ENCODE peak calls at places on chromosomes 16 and 17, in seven cellular contexts. Z is neural progenitor cell, N is T-helper 1 cell, I is H9, U is tibial nerve, V is ELR, L is GM04503. X is an unnamed sample.

GRCh38 chr17:68288375-68288774 is 2.6 kb downstream of the SLC16A6 start:
- DNase-seq in Z (no peak), N (no peak), I (no peak), U (no peak), V (peak; percentile 47), L (no peak), X (no peak)

GRCh38 chr16:22222006-22222405 is 15.9 kb downstream of the EEF2K start:
- DNase-seq in Z (no peak), N (no peak), I (no peak), U (no peak), V (no peak), L (no peak), X (no peak)

GRCh38 chr16:59783191-59783590 is 1049.1 kb upstream of the GOT2 start:
- DNase-seq in Z (no peak), N (no peak), I (no peak), U (no peak), V (peak; percentile 75), L (no peak), X (no peak)

GRCh38 chr17:44350733-44351226 is 5.7 kb downstream of the GRN start:
- DNase-seq in Z (peak; percentile 80), N (peak; percentile 49), I (peak; percentile 90), U (no peak), V (peak; percentile 74), L (no peak), X (peak; percentile 67)

GRCh38 chr16:5971924-5972323 is 874.3 kb upstream of the EEF2KMT start:
- DNase-seq in Z (no peak), N (no peak), I (no peak), U (no peak), V (no peak), L (no peak), X (no peak)

GRCh38 chr17:47844814-47845453 is 3.9 kb upstream of the SCRN2 start:
- DNase-seq in Z (no peak), N (no peak), I (no peak), U (no peak), V (peak; percentile 64), L (no peak), X (no peak)

GRCh38 chr16:716250-716607 is 1.3 kb downstream of the METRN start:
- DNase-seq in Z (peak; percentile 95), N (no peak), I (peak; percentile 55), U (peak; percentile 38), V (peak; percentile 35), L (no peak), X (no peak)

GRCh38 chr17:30520882-30521281 is 43.7 kb downstream of the GOSR1 start:
- DNase-seq in Z (no peak), N (no peak), I (no peak), U (no peak), V (peak; percentile 17), L (no peak), X (no peak)

GRCh38 chr16:65024649-65025243 is 97.1 kb downstream of the CDH11 start:
- DNase-seq in Z (no peak), N (no peak), I (no peak), U (no peak), V (no peak), L (no peak), X (no peak)

GRCh38 chr17:64008830-64009229 is 10.7 kb downstream of the PRR29 start:
- DNase-seq in Z (no peak), N (no peak), I (no peak), U (no peak), V (no peak), L (no peak), X (no peak)

GRCh38 chr16:14132696-14133048 is 61.6 kb downstream of the MRTFB start:
- DNase-seq in Z (no peak), N (no peak), I (no peak), U (no peak), V (peak; percentile 19), L (no peak), X (no peak)

GRCh38 chr16:77171750-77172635 is 19.0 kb upstream of the MON1B start:
- DNase-seq in Z (peak; percentile 75), N (no peak), I (no peak), U (no peak), V (peak; percentile 68), L (no peak), X (no peak)

GRCh38 chr16:88197481-88198456 is 185.0 kb upstream of the ZNF469 start:
- DNase-seq in Z (no peak), N (no peak), I (no peak), U (no peak), V (peak; percentile 10), L (no peak), X (no peak)

GRCh38 chr17:17076066-17076465 is 33.8 kb downstream of the MPRIP start:
- DNase-seq in Z (no peak), N (no peak), I (no peak), U (no peak), V (no peak), L (no peak), X (no peak)

GRCh38 chr17:39527220-39527813 is 66.0 kb downstream of the CDK12 start:
- DNase-seq in Z (peak; percentile 39), N (no peak), I (no peak), U (no peak), V (peak; percentile 40), L (no peak), X (no peak)

GRCh38 chr16:85798901-85799496 is 345 bp downstream of the EMC8 start:
- DNase-seq in Z (no peak), N (peak; percentile 34), I (peak; percentile 44), U (no peak), V (peak; percentile 64), L (no peak), X (peak; percentile 10)

GRCh38 chr17:44071772-44072171 is 1.2 kb downstream of the G6PC3 start:
- DNase-seq in Z (no peak), N (no peak), I (peak; percentile 38), U (no peak), V (peak; percentile 44), L (no peak), X (no peak)

GRCh38 chr16:19505600-19506303 is 16.1 kb downstream of the GDE1 start:
- DNase-seq in Z (no peak), N (no peak), I (no peak), U (no peak), V (no peak), L (no peak), X (no peak)

GRCh38 chr17:79765708-79766107 is 12.2 kb upstream of the CBX2 start:
- DNase-seq in Z (no peak), N (no peak), I (no peak), U (no peak), V (no peak), L (no peak), X (no peak)

GRCh38 chr17:48547839-48548686 is 3.2 kb upstream of the HOXB2 start:
- DNase-seq in Z (peak; percentile 56), N (peak; percentile 33), I (no peak), U (no peak), V (no peak), L (no peak), X (no peak)

GRCh38 chr17:16872836-16873653 is 98.9 kb downstream of the TNFRSF13B start:
- DNase-seq in Z (peak; percentile 71), N (peak; percentile 17), I (peak; percentile 83), U (no peak), V (peak; percentile 60), L (no peak), X (no peak)

GRCh38 chr16:67349172-67349571 is 22.6 kb downstream of the LRRC36 start:
- DNase-seq in Z (no peak), N (no peak), I (no peak), U (no peak), V (peak; percentile 81), L (no peak), X (no peak)

GRCh38 chr17:72948115-72948514 is 144.4 kb downstream of the SLC39A11 start:
- DNase-seq in Z (no peak), N (no peak), I (no peak), U (no peak), V (no peak), L (no peak), X (no peak)

GRCh38 chr16:87192418-87193073 is 124.6 kb downstream of the C16orf95 start:
- DNase-seq in Z (no peak), N (no peak), I (no peak), U (no peak), V (no peak), L (no peak), X (no peak)

GRCh38 chr16:4548124-4548523 is 8.0 kb upstream of the C16orf96 start:
- DNase-seq in Z (no peak), N (no peak), I (no peak), U (no peak), V (no peak), L (no peak), X (no peak)

GRCh38 chr16:81532491-81533174 is 88.0 kb downstream of the CMIP start:
- DNase-seq in Z (no peak), N (no peak), I (no peak), U (no peak), V (no peak), L (no peak), X (no peak)

GRCh38 chr17:74085434-74085833 is 118.0 kb upstream of the RPL38 start:
- DNase-seq in Z (no peak), N (no peak), I (peak; percentile 55), U (no peak), V (no peak), L (no peak), X (no peak)

GRCh38 chr17:37741334-37742113 is 3.3 kb downstream of the HNF1B start:
- DNase-seq in Z (no peak), N (no peak), I (no peak), U (no peak), V (no peak), L (no peak), X (no peak)

GRCh38 chr16:1183235-1183907 is 30.5 kb downstream of the CACNA1H start:
- DNase-seq in Z (peak; percentile 75), N (no peak), I (no peak), U (no peak), V (no peak), L (no peak), X (no peak)

GRCh38 chr17:2347805-2348685 is 10.7 kb downstream of the SGSM2 start:
- DNase-seq in Z (peak; percentile 92), N (no peak), I (peak; percentile 99), U (no peak), V (peak; percentile 59), L (peak; percentile 85), X (no peak)

GRCh38 chr16:85528528-85529387 is 84.4 kb upstream of the GSE1 start:
- DNase-seq in Z (no peak), N (no peak), I (no peak), U (no peak), V (peak; percentile 26), L (no peak), X (peak; percentile 8)